ENCODE peak calls at places on chromosomes 13 and 19, in eight cellular contexts. L, I, D, O, P, S, T and N are unnamed samples.
A peak's percentile ranks its signal among the peaks of the same experiment; 100 is the strongest.

GRCh38 chr13:66864627-66865026 is 365.5 kb downstream of the PCDH9 start:
- DNase-seq in S (no peak), D (no peak), L (no peak), O (no peak), I (no peak), T (no peak), P (no peak), N (no peak)

GRCh38 chr13:87123987-87124784 is 547.0 kb upstream of the SLITRK5 start:
- DNase-seq in I (no peak), T (peak; percentile 1), S (no peak), O (peak; percentile 1), L (no peak), D (peak; percentile 0), P (peak; percentile 7), N (peak; percentile 62)

GRCh38 chr19:1999856-2000515 is 15.5 kb downstream of the BTBD2 start:
- DNase-seq in O (no peak), I (no peak), T (no peak), S (no peak), L (no peak), P (no peak), D (no peak), N (no peak)

GRCh38 chr19:8640402-8641004 is 10.1 kb downstream of the NFILZ start:
- DNase-seq in D (no peak), P (no peak), L (peak; percentile 80), O (no peak), S (peak; percentile 50), I (no peak), T (no peak), N (peak; percentile 29)

GRCh38 chr19:38425810-38426466 is at the start of gene RASGRP4:
- DNase-seq in I (no peak), T (no peak), O (no peak), S (no peak), D (no peak), L (no peak), P (peak; percentile 16), N (no peak)

GRCh38 chr19:12194827-12195500 is 32.1 kb downstream of the ZNF136 start:
- DNase-seq in I (peak; percentile 77), O (no peak), D (peak; percentile 9), L (peak; percentile 89), P (peak; percentile 90), S (peak; percentile 33), T (no peak), N (peak; percentile 21)

GRCh38 chr19:16326401-16327130 is 1.9 kb downstream of the KLF2 start:
- DNase-seq in T (peak; percentile 59), D (peak; percentile 23), O (no peak), L (no peak), S (no peak), P (no peak), I (peak; percentile 37), N (no peak)

GRCh38 chr19:43643326-43643725 is 3.7 kb upstream of the CADM4 start:
- DNase-seq in S (no peak), D (no peak), P (no peak), I (no peak), O (no peak), L (no peak), T (no peak), N (no peak)

GRCh38 chr19:49361438-49362047 is 673 bp downstream of the TEAD2 start:
- DNase-seq in I (no peak), O (no peak), T (peak; percentile 82), D (peak; percentile 88), P (peak; percentile 92), L (peak; percentile 91), S (peak; percentile 45), N (peak; percentile 88)

GRCh38 chr13:79079351-79079839 is 326.7 kb downstream of the RBM26 start:
- DNase-seq in P (no peak), O (no peak), L (no peak), T (no peak), D (no peak), S (no peak), I (no peak), N (no peak)

GRCh38 chr13:43083750-43084149 is 60.4 kb downstream of the DNAJC15 start:
- DNase-seq in D (no peak), T (no peak), O (no peak), P (no peak), I (no peak), L (no peak), S (no peak), N (no peak)

GRCh38 chr13:75841905-75842304 is 205.8 kb downstream of the LMO7 start:
- DNase-seq in T (no peak), S (no peak), D (no peak), P (no peak), I (no peak), O (no peak), L (no peak), N (no peak)

GRCh38 chr19:11693505-11694499 is 44.9 kb downstream of the ZNF823 start:
- DNase-seq in P (no peak), T (no peak), D (peak; percentile 80), O (peak; percentile 55), S (no peak), L (no peak), I (no peak), N (peak; percentile 52)

GRCh38 chr13:109785892-109786450 is 412 bp downstream of the IRS2 start:
- DNase-seq in O (no peak), I (no peak), S (no peak), P (no peak), T (no peak), D (no peak), L (no peak), N (no peak)

GRCh38 chr13:31518666-31519065 is 220.7 kb upstream of the RXFP2 start:
- DNase-seq in D (peak; percentile 18), T (no peak), L (no peak), S (no peak), I (no peak), P (no peak), O (no peak), N (peak; percentile 29)

GRCh38 chr13:26785845-26786630 is 25.5 kb upstream of the GPR12 start:
- DNase-seq in O (peak; percentile 85), I (peak; percentile 26), P (peak; percentile 14), D (peak; percentile 54), T (no peak), S (peak; percentile 16), L (no peak), N (no peak)

GRCh38 chr19:33186835-33187540 is 7.1 kb upstream of the LRP3 start:
- DNase-seq in D (no peak), O (no peak), L (peak; percentile 64), S (no peak), I (no peak), P (no peak), T (no peak), N (no peak)

GRCh38 chr13:85771856-85772255 is 27.4 kb downstream of the SLITRK6 start:
- DNase-seq in O (no peak), D (no peak), P (no peak), T (no peak), I (no peak), L (no peak), S (no peak), N (no peak)

GRCh38 chr13:40981361-40981760 is 37.8 kb downstream of the ELF1 start:
- DNase-seq in P (no peak), L (no peak), O (no peak), S (no peak), D (no peak), T (no peak), I (no peak), N (no peak)

GRCh38 chr19:58406818-58407657 is 1.4 kb upstream of the ZNF584 start:
- DNase-seq in S (no peak), P (no peak), O (no peak), I (no peak), D (peak; percentile 19), T (no peak), L (no peak), N (no peak)

GRCh38 chr13:28297341-28297740 is 159.0 kb downstream of the PAN3 start:
- DNase-seq in P (no peak), S (no peak), L (no peak), O (no peak), T (no peak), I (no peak), D (peak; percentile 51), N (no peak)

GRCh38 chr19:53809518-53810186 is 14.5 kb downstream of the NLRP12 start:
- DNase-seq in D (no peak), I (no peak), O (no peak), L (no peak), T (no peak), S (no peak), P (no peak), N (no peak)

GRCh38 chr13:23488442-23488841 is 54.9 kb upstream of the SACS start:
- DNase-seq in L (no peak), I (no peak), O (peak; percentile 98), P (peak; percentile 25), S (peak; percentile 72), D (peak; percentile 92), T (no peak), N (no peak)

GRCh38 chr19:5407356-5407755 is 47.9 kb upstream of the ZNRF4 start:
- DNase-seq in S (no peak), O (no peak), P (no peak), D (peak; percentile 38), L (no peak), T (no peak), I (no peak), N (no peak)

GRCh38 chr19:39587496-39587895 is 14.8 kb upstream of the LGALS13 start:
- DNase-seq in L (no peak), D (no peak), P (no peak), T (no peak), O (no peak), I (no peak), S (no peak), N (no peak)